ENCODE peak calls at places on chromosomes 1 and 21, in seven cellular contexts. W is choroid plexus epithelial cell, P is left ventricle myocardium inferior, S is substantia nigra, K is WTC11, V is GM12865, I is endothelial cell. E is an unnamed sample.

GRCh38 chr1:37602750-37603694 is 7.3 kb upstream of the GNL2 start:
- DNase-seq in P (no peak), K (peak; percentile 43), S (no peak), I (peak; percentile 35), W (peak; percentile 50), V (peak; percentile 57), E (peak; percentile 14)

GRCh38 chr1:232457607-232458006 is 172.3 kb downstream of the SIPA1L2 start:
- DNase-seq in V (peak; percentile 66), W (no peak), K (no peak), P (no peak), S (no peak), I (no peak), E (no peak)

GRCh38 chr1:221777434-221778072 is 35.7 kb upstream of the DUSP10 start:
- DNase-seq in I (no peak), W (no peak), P (no peak), S (no peak), V (peak; percentile 94), K (no peak), E (no peak)

GRCh38 chr1:89465201-89465600 is 59.4 kb upstream of the LRRC8B start:
- DNase-seq in I (no peak), W (no peak), P (no peak), K (no peak), S (no peak), V (peak; percentile 37), E (no peak)

GRCh38 chr21:42002421-42002958 is 7.7 kb downstream of the ZBTB21 start:
- DNase-seq in V (peak; percentile 91), W (peak; percentile 85), S (no peak), K (no peak), I (no peak), P (no peak), E (no peak)

GRCh38 chr1:228061411-228062084 is 21.0 kb upstream of the ARF1 start:
- DNase-seq in I (no peak), S (no peak), W (no peak), P (no peak), V (no peak), K (no peak), E (no peak)

GRCh38 chr21:41956926-41957729 is 3.3 kb upstream of the C2CD2 start:
- DNase-seq in I (no peak), S (no peak), V (no peak), W (peak; percentile 85), K (no peak), P (no peak), E (no peak)

GRCh38 chr1:152392909-152393308 is 21.2 kb downstream of the CRNN start:
- DNase-seq in P (no peak), I (no peak), K (no peak), W (no peak), S (no peak), V (no peak), E (no peak)

GRCh38 chr1:33635336-33636012 is 163.0 kb downstream of the ZSCAN20 start:
- DNase-seq in S (no peak), K (peak; percentile 55), V (no peak), P (no peak), W (no peak), I (no peak), E (no peak)

GRCh38 chr1:37808369-37809319 is 636 bp upstream of the YRDC start:
- DNase-seq in S (peak; percentile 87), I (peak; percentile 75), W (peak; percentile 85), V (no peak), P (peak; percentile 63), K (peak; percentile 48), E (peak; percentile 21)

GRCh38 chr1:107750364-107750959 is 214.5 kb downstream of the VAV3 start:
- DNase-seq in K (peak; percentile 66), I (peak; percentile 65), S (peak; percentile 9), P (no peak), V (peak; percentile 70), W (peak; percentile 77), E (peak; percentile 55)

GRCh38 chr1:27626031-27626935 is 8.7 kb downstream of the FGR start:
- DNase-seq in K (no peak), W (no peak), V (peak; percentile 83), S (no peak), I (no peak), P (no peak), E (no peak)

GRCh38 chr1:214445846-214446614 is 105.4 kb downstream of the PTPN14 start:
- DNase-seq in I (no peak), V (no peak), S (no peak), K (no peak), W (peak; percentile 66), P (no peak), E (no peak)

GRCh38 chr21:31974454-31974985 is 101.7 kb downstream of the HUNK start:
- DNase-seq in W (no peak), K (peak; percentile 16), S (peak; percentile 23), V (peak; percentile 23), P (no peak), I (no peak), E (no peak)

GRCh38 chr1:61655453-61655852 is 69.5 kb downstream of the TM2D1 start:
- DNase-seq in I (no peak), P (no peak), S (no peak), K (no peak), W (no peak), V (no peak), E (no peak)

GRCh38 chr1:12088607-12089006 is 25.5 kb downstream of the TNFRSF8 start:
- DNase-seq in I (no peak), S (no peak), V (peak; percentile 51), K (no peak), P (no peak), W (no peak), E (no peak)

GRCh38 chr21:32364387-32364786 is 28.4 kb downstream of the URB1 start:
- DNase-seq in V (no peak), W (peak; percentile 68), S (peak; percentile 13), K (no peak), I (no peak), P (peak; percentile 39), E (no peak)

GRCh38 chr1:153774780-153775431 is at the start of gene SLC27A3:
- DNase-seq in K (peak; percentile 55), I (no peak), S (peak; percentile 57), V (peak; percentile 63), W (peak; percentile 37), P (peak; percentile 86), E (no peak)

GRCh38 chr1:116489231-116489697 is 81.6 kb downstream of the CD58 start:
- DNase-seq in W (no peak), I (no peak), S (no peak), P (no peak), K (no peak), V (peak; percentile 67), E (no peak)

GRCh38 chr21:46304955-46305354 is 18.7 kb downstream of the C21orf58 start:
- DNase-seq in P (no peak), I (no peak), W (no peak), K (no peak), S (peak; percentile 63), V (no peak), E (no peak)

GRCh38 chr1:178263341-178263740 is 169.4 kb downstream of the RASAL2 start:
- DNase-seq in W (peak; percentile 53), K (no peak), S (no peak), I (no peak), V (no peak), P (no peak), E (no peak)

GRCh38 chr1:43348343-43348808 is 10.4 kb upstream of the CDC20 start:
- DNase-seq in K (no peak), P (no peak), W (no peak), I (no peak), V (no peak), S (no peak), E (peak; percentile 43)

GRCh38 chr1:20484526-20485462 is 1.2 kb downstream of the CAMK2N1 start:
- DNase-seq in W (no peak), S (peak; percentile 22), P (no peak), V (no peak), I (peak; percentile 23), K (no peak), E (no peak)

GRCh38 chr1:230822092-230822581 is 46.2 kb downstream of the C1orf198 start:
- DNase-seq in V (no peak), S (no peak), I (no peak), W (no peak), P (peak; percentile 40), K (no peak), E (no peak)

GRCh38 chr1:40872266-40872665 is 10.1 kb upstream of the CITED4 start:
- DNase-seq in V (no peak), K (no peak), W (no peak), S (no peak), I (no peak), P (no peak), E (no peak)

GRCh38 chr1:183043872-183044859 is 20.9 kb downstream of the LAMC1 start:
- DNase-seq in W (peak; percentile 85), P (no peak), I (no peak), S (no peak), K (no peak), V (no peak), E (no peak)